ENCODE peak calls at places on chromosomes 7 and 10, in four cellular contexts. One of them, this sample, is unnamed.

GRCh38 chr7:2517004-2517403 is 2.6 kb upstream of the LFNG start:
- DNase-seq in activated CD8-positive, alpha-beta memory T cell treated with anti-CD3 and anti-CD28 coated beads, Interleukin-2, amount 10 ng/mL, durations not matched to agents 7 days and 5 days: no peak
- DNase-seq in NCI-H1048: no peak
- DNase-seq in fibroblast of the aortic adventitia: peak; percentile 78
- DNase-seq in this sample: no peak

GRCh38 chr7:116257156-116257555 is 46.8 kb downstream of the TES start:
- DNase-seq in NCI-H1048: no peak
- DNase-seq in activated CD8-positive, alpha-beta memory T cell treated with anti-CD3 and anti-CD28 coated beads, Interleukin-2, amount 10 ng/mL, durations not matched to agents 7 days and 5 days: no peak
- DNase-seq in fibroblast of the aortic adventitia: no peak
- DNase-seq in this sample: no peak

GRCh38 chr7:136551618-136552017 is 316.8 kb upstream of the CHRM2 start:
- DNase-seq in NCI-H1048: no peak
- DNase-seq in fibroblast of the aortic adventitia: no peak
- DNase-seq in activated CD8-positive, alpha-beta memory T cell treated with anti-CD3 and anti-CD28 coated beads, Interleukin-2, amount 10 ng/mL, durations not matched to agents 7 days and 5 days: no peak
- DNase-seq in this sample: peak; percentile 60

GRCh38 chr7:2856388-2857169 is 12.5 kb upstream of the GNA12 start:
- DNase-seq in fibroblast of the aortic adventitia: no peak
- DNase-seq in activated CD8-positive, alpha-beta memory T cell treated with anti-CD3 and anti-CD28 coated beads, Interleukin-2, amount 10 ng/mL, durations not matched to agents 7 days and 5 days: no peak
- DNase-seq in NCI-H1048: no peak
- DNase-seq in this sample: no peak

GRCh38 chr10:71776528-71776927 is 3.2 kb upstream of the VSIR start:
- DNase-seq in NCI-H1048: no peak
- DNase-seq in fibroblast of the aortic adventitia: no peak
- DNase-seq in activated CD8-positive, alpha-beta memory T cell treated with anti-CD3 and anti-CD28 coated beads, Interleukin-2, amount 10 ng/mL, durations not matched to agents 7 days and 5 days: no peak
- DNase-seq in this sample: no peak

GRCh38 chr7:87474533-87475358 is 734 bp downstream of the ABCB4 start:
- DNase-seq in fibroblast of the aortic adventitia: peak; percentile 9
- DNase-seq in NCI-H1048: no peak
- DNase-seq in activated CD8-positive, alpha-beta memory T cell treated with anti-CD3 and anti-CD28 coated beads, Interleukin-2, amount 10 ng/mL, durations not matched to agents 7 days and 5 days: no peak
- DNase-seq in this sample: peak; percentile 3

GRCh38 chr7:100426516-100426915 is 2.0 kb downstream of the ZCWPW1 start:
- DNase-seq in activated CD8-positive, alpha-beta memory T cell treated with anti-CD3 and anti-CD28 coated beads, Interleukin-2, amount 10 ng/mL, durations not matched to agents 7 days and 5 days: no peak
- DNase-seq in fibroblast of the aortic adventitia: no peak
- DNase-seq in NCI-H1048: no peak
- DNase-seq in this sample: no peak

GRCh38 chr10:90289037-90289436 is 568.8 kb downstream of the HTR7 start:
- DNase-seq in NCI-H1048: no peak
- DNase-seq in activated CD8-positive, alpha-beta memory T cell treated with anti-CD3 and anti-CD28 coated beads, Interleukin-2, amount 10 ng/mL, durations not matched to agents 7 days and 5 days: no peak
- DNase-seq in fibroblast of the aortic adventitia: peak; percentile 36
- DNase-seq in this sample: no peak

GRCh38 chr7:36181668-36182067 is 28.6 kb downstream of the EEPD1 start:
- DNase-seq in fibroblast of the aortic adventitia: no peak
- DNase-seq in NCI-H1048: no peak
- DNase-seq in activated CD8-positive, alpha-beta memory T cell treated with anti-CD3 and anti-CD28 coated beads, Interleukin-2, amount 10 ng/mL, durations not matched to agents 7 days and 5 days: no peak
- DNase-seq in this sample: no peak

GRCh38 chr10:1291178-1292090 is 235.2 kb downstream of the WDR37 start:
- DNase-seq in NCI-H1048: no peak
- DNase-seq in activated CD8-positive, alpha-beta memory T cell treated with anti-CD3 and anti-CD28 coated beads, Interleukin-2, amount 10 ng/mL, durations not matched to agents 7 days and 5 days: no peak
- DNase-seq in fibroblast of the aortic adventitia: no peak
- DNase-seq in this sample: peak; percentile 43

GRCh38 chr7:42574693-42575084 is 337.2 kb downstream of the C7orf25 start:
- DNase-seq in activated CD8-positive, alpha-beta memory T cell treated with anti-CD3 and anti-CD28 coated beads, Interleukin-2, amount 10 ng/mL, durations not matched to agents 7 days and 5 days: no peak
- DNase-seq in NCI-H1048: no peak
- DNase-seq in fibroblast of the aortic adventitia: peak; percentile 9
- DNase-seq in this sample: peak; percentile 4

GRCh38 chr7:47653550-47654351 is 71.8 kb upstream of the TNS3 start:
- DNase-seq in NCI-H1048: no peak
- DNase-seq in fibroblast of the aortic adventitia: peak; percentile 93
- DNase-seq in activated CD8-positive, alpha-beta memory T cell treated with anti-CD3 and anti-CD28 coated beads, Interleukin-2, amount 10 ng/mL, durations not matched to agents 7 days and 5 days: no peak
- DNase-seq in this sample: no peak

GRCh38 chr10:6473430-6473829 is 106.6 kb downstream of the PRKCQ start:
- DNase-seq in fibroblast of the aortic adventitia: no peak
- DNase-seq in activated CD8-positive, alpha-beta memory T cell treated with anti-CD3 and anti-CD28 coated beads, Interleukin-2, amount 10 ng/mL, durations not matched to agents 7 days and 5 days: peak; percentile 83
- DNase-seq in NCI-H1048: no peak
- DNase-seq in this sample: no peak

GRCh38 chr7:33261585-33261984 is 132.2 kb downstream of the BBS9 start:
- DNase-seq in fibroblast of the aortic adventitia: no peak
- DNase-seq in activated CD8-positive, alpha-beta memory T cell treated with anti-CD3 and anti-CD28 coated beads, Interleukin-2, amount 10 ng/mL, durations not matched to agents 7 days and 5 days: peak; percentile 64
- DNase-seq in NCI-H1048: no peak
- DNase-seq in this sample: no peak

GRCh38 chr7:151081170-151082101 is 827 bp upstream of the FASTK start:
- DNase-seq in fibroblast of the aortic adventitia: no peak
- DNase-seq in NCI-H1048: no peak
- DNase-seq in activated CD8-positive, alpha-beta memory T cell treated with anti-CD3 and anti-CD28 coated beads, Interleukin-2, amount 10 ng/mL, durations not matched to agents 7 days and 5 days: no peak
- DNase-seq in this sample: no peak

GRCh38 chr7:87596136-87596535 is 4.5 kb downstream of the ABCB1 start:
- DNase-seq in NCI-H1048: no peak
- DNase-seq in activated CD8-positive, alpha-beta memory T cell treated with anti-CD3 and anti-CD28 coated beads, Interleukin-2, amount 10 ng/mL, durations not matched to agents 7 days and 5 days: no peak
- DNase-seq in fibroblast of the aortic adventitia: no peak
- DNase-seq in this sample: peak; percentile 56

GRCh38 chr7:155789001-155789725 is 23.1 kb downstream of the SHH start:
- DNase-seq in fibroblast of the aortic adventitia: no peak
- DNase-seq in NCI-H1048: no peak
- DNase-seq in activated CD8-positive, alpha-beta memory T cell treated with anti-CD3 and anti-CD28 coated beads, Interleukin-2, amount 10 ng/mL, durations not matched to agents 7 days and 5 days: no peak
- DNase-seq in this sample: no peak

GRCh38 chr10:5396545-5396944 is 8.1 kb downstream of the TUBAL3 start:
- DNase-seq in activated CD8-positive, alpha-beta memory T cell treated with anti-CD3 and anti-CD28 coated beads, Interleukin-2, amount 10 ng/mL, durations not matched to agents 7 days and 5 days: no peak
- DNase-seq in NCI-H1048: no peak
- DNase-seq in fibroblast of the aortic adventitia: no peak
- DNase-seq in this sample: no peak

GRCh38 chr10:111756541-111757061 is 427.0 kb downstream of the GPAM start:
- DNase-seq in fibroblast of the aortic adventitia: peak; percentile 49
- DNase-seq in activated CD8-positive, alpha-beta memory T cell treated with anti-CD3 and anti-CD28 coated beads, Interleukin-2, amount 10 ng/mL, durations not matched to agents 7 days and 5 days: peak; percentile 41
- DNase-seq in NCI-H1048: peak; percentile 39
- DNase-seq in this sample: peak; percentile 89